ENCODE peak calls at places on chromosomes 3 and 15, in ten cellular contexts. K is cardiac muscle cell, I is epithelial cell of esophagus, A is endothelial cell of umbilical vein, O is kidney, N is adrenal gland, T is brain microvascular endothelial cell, Z is kidney epithelial cell, H is hepatocyte, C is dorsolateral prefrontal cortex. V is an unnamed sample.

GRCh38 chr3:25040739-25041138 is 387.3 kb upstream of the RARB start:
- DNase-seq in K (peak; percentile 19), I (no peak), A (no peak), O (no peak), N (no peak), T (peak; percentile 75), Z (no peak), H (no peak), C (no peak), V (no peak)

GRCh38 chr3:141828487-141829284 is 47.8 kb upstream of the ATP1B3 start:
- DNase-seq in K (peak; percentile 57), I (peak; percentile 93), A (no peak), O (no peak), N (peak; percentile 55), T (no peak), Z (no peak), H (peak; percentile 32), C (no peak), V (no peak)

GRCh38 chr3:10707984-10708868 is 107.8 kb upstream of the SLC6A11 start:
- DNase-seq in K (no peak), I (no peak), A (no peak), O (no peak), N (no peak), T (no peak), Z (no peak), H (no peak), C (no peak), V (no peak)

GRCh38 chr15:31025996-31026395 is 34.6 kb upstream of the MTMR10 start:
- DNase-seq in K (no peak), I (no peak), A (no peak), O (no peak), N (no peak), T (no peak), Z (no peak), H (no peak), C (no peak), V (no peak)

GRCh38 chr3:173617490-173617889 is 219.9 kb downstream of the NLGN1 start:
- DNase-seq in K (no peak), I (no peak), A (no peak), O (peak; percentile 46), N (peak; percentile 1), T (no peak), Z (no peak), H (no peak), C (no peak), V (no peak)

GRCh38 chr3:141051641-141052569 is 758 bp downstream of the SPSB4 start:
- DNase-seq in K (peak; percentile 32), I (no peak), A (no peak), O (peak; percentile 67), N (no peak), T (no peak), Z (no peak), H (peak; percentile 51), C (no peak), V (no peak)

GRCh38 chr15:74763416-74763815 is 14.8 kb downstream of the CYP1A2 start:
- DNase-seq in K (no peak), I (peak; percentile 88), A (no peak), O (no peak), N (no peak), T (no peak), Z (no peak), H (peak; percentile 29), C (no peak), V (no peak)

GRCh38 chr15:58639992-58640391 is 109.5 kb downstream of the ADAM10 start:
- DNase-seq in K (no peak), I (no peak), A (no peak), O (no peak), N (no peak), T (no peak), Z (no peak), H (no peak), C (no peak), V (no peak)

GRCh38 chr3:7504886-7505775 is 644.2 kb downstream of the GRM7 start:
- DNase-seq in K (peak; percentile 96), I (peak; percentile 93), A (peak; percentile 99), O (no peak), N (peak; percentile 35), T (peak; percentile 68), Z (peak; percentile 86), H (peak; percentile 70), C (no peak), V (no peak)

GRCh38 chr15:28086175-28086703 is 12.9 kb downstream of the OCA2 start:
- DNase-seq in K (peak; percentile 65), I (peak; percentile 62), A (peak; percentile 59), O (no peak), N (peak; percentile 73), T (peak; percentile 58), Z (no peak), H (peak; percentile 80), C (no peak), V (no peak)

GRCh38 chr15:29968099-29968892 is 114.5 kb upstream of the GOLGA8J start:
- DNase-seq in K (no peak), I (peak; percentile 46), A (no peak), O (peak; percentile 59), N (no peak), T (no peak), Z (no peak), H (peak; percentile 14), C (peak; percentile 50), V (no peak)

GRCh38 chr3:9691636-9692035 is 12.0 kb upstream of the CPNE9 start:
- DNase-seq in K (no peak), I (no peak), A (no peak), O (peak; percentile 26), N (no peak), T (no peak), Z (no peak), H (no peak), C (no peak), V (no peak)

GRCh38 chr3:98058244-98058960 is 23.3 kb upstream of the GABRR3 start:
- DNase-seq in K (no peak), I (no peak), A (no peak), O (no peak), N (no peak), T (no peak), Z (no peak), H (no peak), C (no peak), V (no peak)

GRCh38 chr15:39854161-39854560 is 65.9 kb downstream of the GPR176 start:
- DNase-seq in K (peak; percentile 53), I (no peak), A (no peak), O (no peak), N (no peak), T (no peak), Z (no peak), H (no peak), C (no peak), V (no peak)

GRCh38 chr15:65258863-65259262 is 27.8 kb downstream of the PARP16 start:
- DNase-seq in K (no peak), I (no peak), A (no peak), O (no peak), N (no peak), T (no peak), Z (no peak), H (peak; percentile 55), C (no peak), V (peak; percentile 34)

GRCh38 chr3:168534761-168535160 is 439.0 kb upstream of the GOLIM4 start:
- DNase-seq in K (no peak), I (no peak), A (no peak), O (no peak), N (no peak), T (no peak), Z (no peak), H (no peak), C (no peak), V (no peak)
- TF ChIP-seq CTCF in K (no peak), I (no peak), A (no peak), O (no peak), N (no peak), T (no peak), Z (no peak), H (no peak), C (no peak), V (no peak)

GRCh38 chr3:172517859-172518466 is 5.3 kb downstream of the TNFSF10 start:
- DNase-seq in K (no peak), I (peak; percentile 39), A (no peak), O (no peak), N (no peak), T (no peak), Z (no peak), H (no peak), C (no peak), V (no peak)

GRCh38 chr3:172513488-172513887 is 9.7 kb downstream of the TNFSF10 start:
- DNase-seq in K (peak; percentile 69), I (no peak), A (peak; percentile 80), O (no peak), N (no peak), T (no peak), Z (no peak), H (no peak), C (no peak), V (no peak)

GRCh38 chr3:172516318-172517214 is 6.7 kb downstream of the TNFSF10 start:
- DNase-seq in K (peak; percentile 83), I (peak; percentile 100), A (peak; percentile 89), O (no peak), N (peak; percentile 69), T (peak; percentile 25), Z (no peak), H (peak; percentile 34), C (no peak), V (peak; percentile 46)

GRCh38 chr3:172514678-172515077 is 8.6 kb downstream of the TNFSF10 start:
- DNase-seq in K (no peak), I (no peak), A (no peak), O (no peak), N (no peak), T (no peak), Z (no peak), H (no peak), C (no peak), V (no peak)

GRCh38 chr3:172515130-172515918 is 7.9 kb downstream of the TNFSF10 start:
- DNase-seq in K (peak; percentile 37), I (no peak), A (peak; percentile 68), O (no peak), N (no peak), T (no peak), Z (no peak), H (no peak), C (no peak), V (no peak)
- H3K4me3 ChIP-seq in K (no peak overlapping the region), I (no peak overlapping the region), A (no peak overlapping the region), O (no peak overlapping the region), N (no peak overlapping the region), T (no peak overlapping the region), Z (no peak overlapping the region), H (no peak overlapping the region), C (no peak overlapping the region), V (no peak overlapping the region)

DNA sequence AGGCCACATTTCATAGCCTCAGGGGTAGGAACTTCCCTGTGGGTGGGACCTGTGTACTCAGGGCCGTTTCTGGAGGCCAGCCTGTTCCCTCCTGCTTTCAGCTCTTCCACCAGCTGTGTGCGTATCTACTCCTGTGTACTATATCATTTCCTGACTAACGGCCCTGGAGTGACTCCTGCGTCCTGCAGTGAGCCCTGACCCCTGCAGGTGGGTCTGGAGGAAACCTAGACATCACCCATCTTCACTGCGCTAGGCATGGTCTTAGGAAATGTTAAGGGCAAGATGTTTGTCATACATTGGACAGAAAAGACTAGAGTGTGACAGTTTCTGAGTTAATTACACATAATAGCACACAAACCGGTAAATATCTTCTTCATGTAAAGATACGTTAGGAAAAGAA is 297.3 kb downstream of the GABRB3 start:
- DNase-seq in K (no peak), I (no peak), A (no peak), O (no peak), N (no peak), T (no peak), Z (no peak), H (no peak), C (no peak), V (no peak)
- TF ChIP-seq CTCF in K (no peak), I (no peak), A (no peak), O (no peak), N (no peak), T (no peak), Z (no peak), H (no peak), C (no peak), V (no peak)

GRCh38 chr3:195889843-195890407 is 18.4 kb downstream of the TNK2 start:
- DNase-seq in K (no peak), I (no peak), A (no peak), O (no peak), N (no peak), T (no peak), Z (no peak), H (no peak), C (peak; percentile 81), V (no peak)
- H3K4me3 ChIP-seq in K (no peak overlapping the region), I (no peak overlapping the region), A (no peak overlapping the region), O (no peak overlapping the region), N (no peak overlapping the region), T (no peak overlapping the region), Z (no peak overlapping the region), H (no peak overlapping the region), C (peak overlapping the region; percentile 18), V (no peak overlapping the region)